ENCODE peak calls at places on chromosomes 7 and 10, in five cellular contexts. One of them, this sample, is unnamed. For H3K4me1, the result is how much of the 10 kb centered on the place peaks cover.

GRCh38 chr7:136133491-136133990 is 156.4 kb upstream of the MTPN start:
- DNase-seq in tibial nerve: no peak
- DNase-seq in small intestine: no peak
- DNase-seq in heart left ventricle: no peak
- DNase-seq in neuronal stem cell: peak
- DNase-seq in this sample: no peak

GRCh38 chr10:62433181-62433692 is 59.1 kb downstream of the ZNF365 start:
- DNase-seq in heart left ventricle: peak
- DNase-seq in tibial nerve: peak
- DNase-seq in neuronal stem cell: no peak
- DNase-seq in small intestine: no peak
- DNase-seq in this sample: no peak

GRCh38 chr10:113139695-113140094 is 189.6 kb downstream of the TCF7L2 start:
- DNase-seq in tibial nerve: no peak
- DNase-seq in heart left ventricle: no peak
- DNase-seq in neuronal stem cell: no peak
- DNase-seq in small intestine: no peak
- DNase-seq in this sample: no peak

GRCh38 chr10:45421231-45422097 is 47.4 kb downstream of the ALOX5 start:
- DNase-seq in tibial nerve: no peak
- DNase-seq in neuronal stem cell: no peak
- DNase-seq in small intestine: no peak
- DNase-seq in heart left ventricle: no peak
- DNase-seq in this sample: no peak

GRCh38 chr7:31748084-31748483 is 61.1 kb downstream of the PPP1R17 start:
- DNase-seq in tibial nerve: no peak
- DNase-seq in neuronal stem cell: no peak
- DNase-seq in small intestine: no peak
- DNase-seq in heart left ventricle: no peak
- DNase-seq in this sample: no peak

GRCh38 chr10:43955002-43955596 is 306.4 kb upstream of the ZNF32 start:
- DNase-seq in heart left ventricle: no peak
- DNase-seq in small intestine: no peak
- DNase-seq in tibial nerve: no peak
- DNase-seq in neuronal stem cell: no peak
- DNase-seq in this sample: peak

GRCh38 chr10:34861293-34862004 is 46.4 kb upstream of the PARD3 start:
- DNase-seq in small intestine: peak
- DNase-seq in tibial nerve: peak
- DNase-seq in heart left ventricle: peak
- DNase-seq in neuronal stem cell: no peak
- DNase-seq in this sample: peak

GRCh38 chr7:83648464-83649241 is at the start of gene SEMA3E:
- DNase-seq in small intestine: peak
- DNase-seq in heart left ventricle: no peak
- DNase-seq in neuronal stem cell: peak
- DNase-seq in tibial nerve: peak
- DNase-seq in this sample: no peak

GRCh38 chr10:62437696-62438095 is 63.5 kb downstream of the ZNF365 start:
- DNase-seq in small intestine: peak
- DNase-seq in tibial nerve: peak
- DNase-seq in neuronal stem cell: peak
- DNase-seq in heart left ventricle: no peak
- DNase-seq in this sample: peak

GRCh38 chr7:111986601-111987000 is 219.6 kb downstream of the DOCK4 start:
- DNase-seq in neuronal stem cell: no peak
- DNase-seq in small intestine: no peak
- DNase-seq in heart left ventricle: no peak
- DNase-seq in tibial nerve: no peak
- DNase-seq in this sample: no peak

GRCh38 chr7:6385110-6385792 is 62.5 kb downstream of the DAGLB start:
- DNase-seq in heart left ventricle: no peak
- DNase-seq in small intestine: peak
- DNase-seq in tibial nerve: no peak
- DNase-seq in neuronal stem cell: no peak
- DNase-seq in this sample: peak

GRCh38 chr10:469947-470338 is 219.5 kb downstream of the DIP2C start:
- DNase-seq in heart left ventricle: no peak
- DNase-seq in tibial nerve: no peak
- DNase-seq in neuronal stem cell: no peak
- DNase-seq in small intestine: no peak
- DNase-seq in this sample: no peak

GRCh38 chr7:64879800-64880199 is 23.3 kb upstream of the ZNF273 start:
- DNase-seq in neuronal stem cell: no peak
- DNase-seq in tibial nerve: peak
- DNase-seq in heart left ventricle: peak
- DNase-seq in small intestine: no peak
- DNase-seq in this sample: no peak

GRCh38 chr7:2237109-2237602 is 4.4 kb upstream of the MAD1L1 start:
- DNase-seq in neuronal stem cell: no peak
- DNase-seq in small intestine: no peak
- DNase-seq in tibial nerve: peak
- DNase-seq in heart left ventricle: peak
- DNase-seq in this sample: no peak

GRCh38 chr7:43516581-43517342 is 66.1 kb upstream of the STK17A start:
- DNase-seq in heart left ventricle: no peak
- DNase-seq in tibial nerve: no peak
- DNase-seq in neuronal stem cell: no peak
- DNase-seq in small intestine: no peak
- DNase-seq in this sample: no peak

GRCh38 chr7:42493436-42494198 is 256.6 kb upstream of the GLI3 start:
- DNase-seq in small intestine: peak
- DNase-seq in neuronal stem cell: peak
- DNase-seq in heart left ventricle: peak
- DNase-seq in tibial nerve: peak
- DNase-seq in this sample: peak

GRCh38 chr7:48106906-48107659 is 18.0 kb downstream of the UPP1 start:
- DNase-seq in heart left ventricle: no peak
- DNase-seq in tibial nerve: no peak
- DNase-seq in neuronal stem cell: no peak
- DNase-seq in small intestine: no peak
- DNase-seq in this sample: no peak

GRCh38 chr7:53383131-53383530 is 347.7 kb downstream of the POM121L12 start:
- DNase-seq in small intestine: no peak
- DNase-seq in tibial nerve: no peak
- DNase-seq in neuronal stem cell: no peak
- DNase-seq in heart left ventricle: no peak
- DNase-seq in this sample: no peak

GRCh38 chr7:51647931-51648351 is 331.3 kb upstream of the COBL start:
- DNase-seq in neuronal stem cell: no peak
- DNase-seq in small intestine: peak
- DNase-seq in heart left ventricle: no peak
- DNase-seq in tibial nerve: no peak
- DNase-seq in this sample: peak

GRCh38 chr7:2146676-2147472 is 85.9 kb downstream of the MAD1L1 start:
- DNase-seq in tibial nerve: no peak
- DNase-seq in small intestine: no peak
- DNase-seq in neuronal stem cell: no peak
- DNase-seq in heart left ventricle: no peak
- DNase-seq in this sample: no peak

GRCh38 chr7:34821965-34822558 is 164.0 kb downstream of the NPSR1 start:
- DNase-seq in small intestine: no peak
- DNase-seq in heart left ventricle: no peak
- DNase-seq in neuronal stem cell: no peak
- DNase-seq in tibial nerve: no peak
- DNase-seq in this sample: no peak

GRCh38 chr10:6165221-6165725 is 37.5 kb upstream of the PFKFB3 start:
- DNase-seq in heart left ventricle: no peak
- DNase-seq in neuronal stem cell: no peak
- DNase-seq in tibial nerve: no peak
- DNase-seq in small intestine: no peak
- DNase-seq in this sample: no peak

GRCh38 chr10:6163364-6164270 is 39.1 kb upstream of the PFKFB3 start:
- DNase-seq in heart left ventricle: peak
- DNase-seq in neuronal stem cell: peak
- DNase-seq in tibial nerve: peak
- DNase-seq in small intestine: peak
- DNase-seq in this sample: peak

GRCh38 chr10:6162589-6163356 is 40.0 kb upstream of the PFKFB3 start:
- DNase-seq in small intestine: peak
- DNase-seq in neuronal stem cell: no peak
- DNase-seq in heart left ventricle: peak
- DNase-seq in tibial nerve: no peak
- DNase-seq in this sample: peak

GRCh38 chr10:6161913-6162312 is 40.8 kb upstream of the PFKFB3 start:
- DNase-seq in heart left ventricle: no peak
- DNase-seq in small intestine: no peak
- DNase-seq in tibial nerve: no peak
- DNase-seq in neuronal stem cell: no peak
- DNase-seq in this sample: no peak

DNA sequence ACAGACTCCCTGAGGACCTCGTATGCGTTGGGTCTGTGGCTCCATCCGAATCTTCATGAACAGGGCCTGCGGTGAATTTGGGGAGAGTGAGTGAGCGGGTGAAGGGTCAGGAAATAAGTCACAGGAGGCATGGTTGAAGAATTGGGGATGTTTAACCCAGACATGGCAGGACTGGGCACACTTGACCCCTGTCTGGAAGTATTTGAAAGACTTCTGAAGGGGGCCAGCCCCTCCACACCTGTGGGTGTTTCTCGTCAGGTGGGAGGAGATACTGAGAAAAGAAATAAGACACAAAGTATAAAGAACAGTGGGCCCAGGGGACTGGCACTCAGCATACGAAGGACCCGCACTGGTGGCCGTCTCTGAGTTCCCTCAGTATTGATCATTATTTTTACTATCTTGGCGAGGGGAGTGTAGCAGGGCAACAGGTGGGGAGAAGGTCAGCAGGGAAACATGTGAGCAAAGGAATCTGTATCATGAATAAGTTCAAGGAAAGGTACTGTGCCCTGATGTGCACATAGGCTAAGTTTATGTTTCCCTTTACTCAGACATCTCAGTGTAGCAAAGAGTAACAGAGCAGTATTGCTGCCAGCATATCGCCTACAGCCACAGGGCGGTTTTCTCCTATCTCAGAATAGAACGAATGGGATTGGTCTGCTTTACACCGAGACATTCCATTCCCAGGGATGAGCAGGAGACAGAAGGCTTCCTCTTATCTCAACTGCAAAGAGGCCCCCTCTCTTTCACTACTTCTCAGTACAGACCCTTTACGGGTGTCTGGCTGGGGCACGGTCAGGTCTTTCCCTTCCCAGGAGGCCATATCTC is 38.2 kb upstream of the PFKFB3 start:
- DNase-seq in small intestine: no peak
- DNase-seq in heart left ventricle: no peak
- DNase-seq in neuronal stem cell: no peak
- DNase-seq in tibial nerve: no peak
- DNase-seq in this sample: no peak
- H3K4me1 ChIP-seq in small intestine: under half
- H3K4me1 ChIP-seq in heart left ventricle: under half
- H3K4me1 ChIP-seq in neuronal stem cell: under half
- H3K4me1 ChIP-seq in tibial nerve: half or more
- H3K4me1 ChIP-seq in this sample: under half

DNA sequence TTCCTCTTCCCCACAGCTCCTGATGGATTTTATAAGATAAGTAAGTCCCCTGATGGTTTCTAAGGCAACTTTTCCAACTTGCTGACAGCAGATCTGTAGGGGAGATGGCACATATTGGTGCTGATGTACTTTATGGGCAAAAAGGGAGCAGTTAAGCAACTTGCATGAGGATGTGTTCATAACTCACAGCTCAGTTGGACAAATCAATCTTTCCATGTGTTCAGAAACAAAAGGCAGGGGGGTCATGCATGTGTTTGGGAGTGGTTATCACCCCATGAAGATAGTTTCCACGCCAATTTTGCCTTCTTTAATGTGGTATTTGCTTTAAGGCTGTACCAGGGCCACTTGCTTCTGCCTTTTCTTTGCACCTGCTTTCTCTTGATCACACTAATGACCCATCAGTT is 6.1 kb downstream of the RBM20 start:
- DNase-seq in tibial nerve: no peak
- DNase-seq in neuronal stem cell: no peak
- DNase-seq in small intestine: no peak
- DNase-seq in heart left ventricle: no peak
- DNase-seq in this sample: no peak
- H3K4me1 ChIP-seq in tibial nerve: under half
- H3K4me1 ChIP-seq in neuronal stem cell: under half
- H3K4me1 ChIP-seq in small intestine: under half
- H3K4me1 ChIP-seq in heart left ventricle: under half
- H3K4me1 ChIP-seq in this sample: under half

GRCh38 chr7:192035-192649 is at the start of gene FAM20C:
- DNase-seq in heart left ventricle: peak
- DNase-seq in tibial nerve: peak
- DNase-seq in small intestine: peak
- DNase-seq in neuronal stem cell: peak
- DNase-seq in this sample: peak
- H3K4me1 ChIP-seq in heart left ventricle: under half
- H3K4me1 ChIP-seq in tibial nerve: half or more
- H3K4me1 ChIP-seq in small intestine: under half
- H3K4me1 ChIP-seq in neuronal stem cell: under half
- H3K4me1 ChIP-seq in this sample: under half

DNA sequence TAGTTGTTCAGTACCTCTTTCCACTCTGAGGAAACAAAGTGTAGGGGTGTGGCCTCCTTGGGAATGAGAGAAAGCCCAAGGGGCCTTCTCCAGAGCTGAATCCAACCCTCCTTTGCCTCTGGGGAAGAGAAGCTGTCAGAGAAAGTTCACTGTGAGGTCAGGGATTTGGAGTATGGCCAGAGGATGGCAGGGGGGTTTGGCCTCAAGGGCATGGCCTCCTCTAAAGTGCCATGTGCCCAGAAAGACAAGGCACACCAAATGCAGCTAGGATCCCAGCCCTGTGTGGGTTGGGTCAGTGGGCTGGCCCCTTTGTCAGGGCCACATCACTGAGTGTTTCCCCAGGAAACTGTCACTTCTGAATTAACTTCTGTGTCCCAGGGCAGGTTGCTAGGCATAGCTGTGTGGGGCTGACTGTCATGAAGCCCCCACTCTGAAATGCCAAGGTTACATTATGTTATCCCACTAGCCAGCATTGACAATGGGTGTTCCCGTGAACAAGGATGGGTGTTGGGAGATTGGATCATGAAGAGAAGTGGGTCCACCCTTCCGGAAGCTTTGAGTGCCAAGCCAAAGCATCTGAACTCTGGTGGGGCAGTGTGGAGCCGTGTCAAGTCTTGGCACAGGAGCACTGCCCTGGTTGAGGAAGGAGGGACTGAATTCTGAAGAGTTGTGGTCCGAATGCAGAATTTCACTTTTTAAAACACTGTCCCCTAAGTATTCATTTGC is 123.3 kb downstream of the ZMIZ1 start:
- DNase-seq in small intestine: no peak
- DNase-seq in tibial nerve: no peak
- DNase-seq in neuronal stem cell: no peak
- DNase-seq in heart left ventricle: no peak
- DNase-seq in this sample: no peak
- H3K4me1 ChIP-seq in small intestine: under half
- H3K4me1 ChIP-seq in tibial nerve: half or more
- H3K4me1 ChIP-seq in neuronal stem cell: under half
- H3K4me1 ChIP-seq in heart left ventricle: half or more
- H3K4me1 ChIP-seq in this sample: under half

GRCh38 chr10:50512743-50513416 is 110.9 kb downstream of the SGMS1 start:
- DNase-seq in small intestine: peak
- DNase-seq in tibial nerve: no peak
- DNase-seq in heart left ventricle: no peak
- DNase-seq in neuronal stem cell: no peak
- DNase-seq in this sample: no peak
- H3K4me1 ChIP-seq in small intestine: under half
- H3K4me1 ChIP-seq in tibial nerve: half or more
- H3K4me1 ChIP-seq in heart left ventricle: under half
- H3K4me1 ChIP-seq in neuronal stem cell: under half
- H3K4me1 ChIP-seq in this sample: under half